ENCODE peak calls at places on chromosomes 1 and 21, in four cellular contexts. Q, W, V and N are unnamed samples.

GRCh38 chr1:27037518-27037917 is 24.9 kb upstream of the TENT5B start:
- DNase-seq in Q (no peak), W (no peak), V (no peak), N (peak)

GRCh38 chr21:39676054-39676771 is 63.5 kb downstream of the B3GALT5 start:
- DNase-seq in Q (no peak), W (no peak), V (no peak), N (peak)

GRCh38 chr1:97385536-97385935 is 535.3 kb downstream of the DPYD start:
- DNase-seq in Q (no peak), W (no peak), V (no peak), N (no peak)

GRCh38 chr1:148388260-148389026 is 94.7 kb downstream of the PPIAL4G start:
- DNase-seq in Q (peak), W (peak), V (peak), N (no peak)

GRCh38 chr1:95453053-95453452 is 219.0 kb downstream of the RWDD3 start:
- DNase-seq in Q (no peak), W (no peak), V (no peak), N (no peak)

GRCh38 chr1:59107516-59107915 is 189.4 kb upstream of the FGGY start:
- DNase-seq in Q (no peak), W (no peak), V (no peak), N (no peak)

GRCh38 chr1:117370509-117370908 is 3.3 kb downstream of the MAN1A2 start:
- DNase-seq in Q (no peak), W (no peak), V (no peak), N (no peak)

GRCh38 chr1:151309851-151310323 is 17.3 kb downstream of the PI4KB start:
- DNase-seq in Q (no peak), W (no peak), V (no peak), N (no peak)

GRCh38 chr1:10901894-10902805 is 105.7 kb upstream of the CASZ1 start:
- DNase-seq in Q (no peak), W (no peak), V (no peak), N (no peak)

GRCh38 chr1:24152631-24153494 is 9.9 kb upstream of the IL22RA1 start:
- DNase-seq in Q (no peak), W (no peak), V (no peak), N (no peak)

GRCh38 chr1:119159096-119159495 is 18.6 kb upstream of the WARS2 start:
- DNase-seq in Q (no peak), W (no peak), V (no peak), N (no peak)

GRCh38 chr1:36400825-36401601 is 3.3 kb upstream of the LSM10 start:
- DNase-seq in Q (peak), W (peak), V (no peak), N (no peak)

GRCh38 chr1:21567241-21568005 is 58.2 kb downstream of the ALPL start:
- DNase-seq in Q (no peak), W (no peak), V (no peak), N (no peak)

GRCh38 chr1:246677842-246678241 is 46.4 kb upstream of the SCCPDH start:
- DNase-seq in Q (no peak), W (no peak), V (no peak), N (no peak)

GRCh38 chr1:33429846-33430750 is 797 bp downstream of the PHC2 start:
- DNase-seq in Q (no peak), W (no peak), V (no peak), N (peak)

GRCh38 chr1:189605236-189605635 is 872.4 kb downstream of the BRINP3 start:
- DNase-seq in Q (no peak), W (no peak), V (no peak), N (no peak)

GRCh38 chr1:170530972-170531757 is 801 bp upstream of the GORAB start:
- DNase-seq in Q (no peak), W (no peak), V (no peak), N (no peak)

GRCh38 chr1:244336232-244336899 is 115.3 kb downstream of the ADSS2 start:
- DNase-seq in Q (no peak), W (no peak), V (no peak), N (no peak)

GRCh38 chr1:218339267-218339831 is 5.8 kb upstream of the TGFB2 start:
- DNase-seq in Q (no peak), W (no peak), V (no peak), N (peak)

GRCh38 chr1:173062156-173062938 is 11.6 kb upstream of the TNFSF18 start:
- DNase-seq in Q (no peak), W (no peak), V (peak), N (no peak)

GRCh38 chr1:1616045-1616821 is 933 bp downstream of the MIB2 start:
- DNase-seq in Q (no peak), W (peak), V (no peak), N (no peak)

GRCh38 chr21:35352066-35352770 is 303.1 kb upstream of the RUNX1 start:
- DNase-seq in Q (no peak), W (no peak), V (no peak), N (no peak)

GRCh38 chr21:37063433-37063832 is 9.4 kb downstream of the PIGP start:
- DNase-seq in Q (no peak), W (no peak), V (no peak), N (no peak)

GRCh38 chr1:53693773-53694717 is 44.9 kb downstream of the GLIS1 start:
- DNase-seq in Q (no peak), W (no peak), V (no peak), N (no peak)

GRCh38 chr1:116806245-116806644 is 52.0 kb downstream of the CD2 start:
- DNase-seq in Q (peak), W (peak), V (no peak), N (no peak)

GRCh38 chr21:28111151-28111619 is 881.5 kb downstream of the LTN1 start:
- DNase-seq in Q (no peak), W (no peak), V (peak), N (no peak)